ENCODE peak calls at places on chromosomes 13 and 19, in nine cellular contexts. K, M, X, C, D, F, V, S and G are unnamed samples.

GRCh38 chr19:2332341-2333026 is 4.0 kb downstream of the SPPL2B start:
- DNase-seq in K (no peak), M (no peak), X (peak), C (no peak), D (peak), F (no peak), V (peak), S (no peak), G (no peak)

GRCh38 chr13:26253262-26253786 is 605 bp upstream of the CDK8 start:
- DNase-seq in K (no peak), M (no peak), X (no peak), C (no peak), D (no peak), F (no peak), V (no peak), S (no peak), G (no peak)

GRCh38 chr19:18117692-18118378 is 20.3 kb downstream of the MAST3 start:
- DNase-seq in K (peak), M (peak), X (peak), C (peak), D (peak), F (peak), V (peak), S (peak), G (peak)

GRCh38 chr19:40954573-40954972 is 36.5 kb upstream of the CYP2B6 start:
- DNase-seq in K (no peak), M (no peak), X (no peak), C (no peak), D (no peak), F (no peak), V (no peak), S (no peak), G (no peak)

GRCh38 chr19:7873304-7874079 is 698 bp downstream of the PRR36 start:
- DNase-seq in K (no peak), M (no peak), X (no peak), C (no peak), D (no peak), F (no peak), V (no peak), S (no peak), G (no peak)

GRCh38 chr19:48616491-48617056 is 1.7 kb upstream of the FAM83E start:
- DNase-seq in K (no peak), M (no peak), X (no peak), C (no peak), D (no peak), F (no peak), V (no peak), S (no peak), G (no peak)

GRCh38 chr19:47406711-47407416 is 12.5 kb downstream of the MEIS3 start:
- DNase-seq in K (no peak), M (no peak), X (no peak), C (no peak), D (no peak), F (no peak), V (no peak), S (no peak), G (no peak)

GRCh38 chr19:2602391-2603181 is 99.9 kb downstream of the GNG7 start:
- DNase-seq in K (no peak), M (no peak), X (peak), C (peak), D (no peak), F (peak), V (no peak), S (no peak), G (peak)

GRCh38 chr19:32233091-32233490 is 112.3 kb upstream of the ZNF507 start:
- DNase-seq in K (no peak), M (no peak), X (no peak), C (no peak), D (no peak), F (no peak), V (no peak), S (no peak), G (no peak)

GRCh38 chr19:14556662-14557188 is 15.1 kb downstream of the NDUFB7 start:
- DNase-seq in K (peak), M (peak), X (no peak), C (peak), D (peak), F (peak), V (peak), S (peak), G (peak)

GRCh38 chr13:41973247-41973741 is 12.4 kb upstream of the VWA8 start:
- DNase-seq in K (no peak), M (no peak), X (no peak), C (no peak), D (no peak), F (no peak), V (no peak), S (no peak), G (no peak)

GRCh38 chr13:57665471-57665870 is 33.9 kb downstream of the PCDH17 start:
- DNase-seq in K (no peak), M (no peak), X (no peak), C (no peak), D (no peak), F (no peak), V (no peak), S (no peak), G (no peak)

GRCh38 chr19:48631254-48631653 is 5.9 kb downstream of the DBP start:
- DNase-seq in K (no peak), M (no peak), X (no peak), C (no peak), D (no peak), F (no peak), V (no peak), S (no peak), G (no peak)

GRCh38 chr19:41409288-41409687 is 11.7 kb downstream of the BCKDHA start:
- DNase-seq in K (peak), M (no peak), X (no peak), C (peak), D (no peak), F (no peak), V (no peak), S (no peak), G (no peak)

GRCh38 chr13:27182844-27183497 is 11.4 kb upstream of the USP12 start:
- DNase-seq in K (peak), M (no peak), X (no peak), C (no peak), D (no peak), F (peak), V (no peak), S (no peak), G (no peak)

GRCh38 chr13:46535822-46536221 is 17.1 kb upstream of the LRCH1 start:
- DNase-seq in K (no peak), M (no peak), X (no peak), C (no peak), D (no peak), F (no peak), V (no peak), S (no peak), G (no peak)

GRCh38 chr19:48182434-48182833 is 12.0 kb downstream of the ZSWIM9 start:
- DNase-seq in K (no peak), M (no peak), X (no peak), C (no peak), D (no peak), F (no peak), V (no peak), S (no peak), G (no peak)

GRCh38 chr19:55686311-55687050 is 11.5 kb downstream of the EPN1 start:
- DNase-seq in K (no peak), M (no peak), X (no peak), C (peak), D (no peak), F (no peak), V (no peak), S (no peak), G (no peak)

GRCh38 chr19:23075031-23075733 is 41.6 kb upstream of the ZNF730 start:
- DNase-seq in K (peak), M (no peak), X (peak), C (peak), D (peak), F (no peak), V (peak), S (no peak), G (no peak)

GRCh38 chr13:48783181-48783630 is 129.5 kb downstream of the CYSLTR2 start:
- DNase-seq in K (peak), M (no peak), X (no peak), C (peak), D (no peak), F (peak), V (no peak), S (no peak), G (peak)

GRCh38 chr13:30616927-30617314 is 799 bp upstream of the USPL1 start:
- DNase-seq in K (peak), M (peak), X (peak), C (peak), D (peak), F (peak), V (no peak), S (no peak), G (peak)

GRCh38 chr19:5041168-5042038 is 72.5 kb downstream of the KDM4B start:
- DNase-seq in K (no peak), M (no peak), X (no peak), C (no peak), D (no peak), F (no peak), V (no peak), S (no peak), G (no peak)

GRCh38 chr13:50616101-50616500 is 227.4 kb downstream of the DLEU7 start:
- DNase-seq in K (no peak), M (no peak), X (no peak), C (no peak), D (no peak), F (no peak), V (no peak), S (no peak), G (no peak)

GRCh38 chr13:20567881-20568528 is 1.0 kb downstream of the IFT88 start:
- DNase-seq in K (no peak), M (no peak), X (no peak), C (no peak), D (no peak), F (peak), V (no peak), S (no peak), G (no peak)

GRCh38 chr13:44238011-44238421 is 135.6 kb upstream of the SERP2 start:
- DNase-seq in K (no peak), M (no peak), X (no peak), C (no peak), D (no peak), F (no peak), V (no peak), S (no peak), G (peak)

GRCh38 chr13:93727301-93728141 is 500.9 kb downstream of the GPC6 start:
- DNase-seq in K (no peak), M (no peak), X (no peak), C (no peak), D (no peak), F (peak), V (no peak), S (no peak), G (no peak)

GRCh38 chr19:1469936-1470863 is 8.8 kb downstream of the C19orf25 start:
- DNase-seq in K (peak), M (no peak), X (peak), C (peak), D (peak), F (no peak), V (peak), S (peak), G (no peak)

GRCh38 chr19:3285647-3286176 is 61.3 kb downstream of the CELF5 start:
- DNase-seq in K (peak), M (peak), X (peak), C (no peak), D (peak), F (no peak), V (peak), S (peak), G (no peak)

GRCh38 chr13:68872338-68872737 is 1235.3 kb upstream of the ATXN8OS start:
- DNase-seq in K (no peak), M (no peak), X (no peak), C (no peak), D (no peak), F (no peak), V (no peak), S (no peak), G (no peak)

GRCh38 chr19:56623006-56623405 is 20.0 kb upstream of the SMIM17 start:
- DNase-seq in K (no peak), M (no peak), X (no peak), C (no peak), D (no peak), F (no peak), V (no peak), S (no peak), G (no peak)

GRCh38 chr13:30982911-30983310 is 50.5 kb downstream of the TEX26 start:
- DNase-seq in K (no peak), M (no peak), X (no peak), C (no peak), D (no peak), F (no peak), V (no peak), S (no peak), G (no peak)

GRCh38 chr19:1654178-1654792 is 1.9 kb upstream of the TCF3 start:
- DNase-seq in K (no peak), M (no peak), X (no peak), C (no peak), D (no peak), F (no peak), V (no peak), S (no peak), G (no peak)

GRCh38 chr13:109509154-109509905 is 277.1 kb downstream of the IRS2 start:
- DNase-seq in K (no peak), M (no peak), X (no peak), C (no peak), D (no peak), F (peak), V (no peak), S (no peak), G (peak)

GRCh38 chr13:101979825-101980224 is 422.0 kb downstream of the FGF14 start:
- DNase-seq in K (no peak), M (no peak), X (no peak), C (no peak), D (no peak), F (no peak), V (no peak), S (no peak), G (no peak)